ENCODE peak calls at places on chromosomes 4 and X, in ten cellular contexts. R is A549, E is HepG2, V is WTC11, C is endothelial cell of umbilical vein, H is K562, O is HCT116, X is SK-N-SH, Q is H1, W is GM12878. D is an unnamed sample.

GRCh38 chrX:119093991-119094741 is 21.4 kb downstream of the CT47C1 start:
- DNase-seq in W (no peak), O (no peak), C (no peak), X (no peak), V (no peak), Q (no peak), E (peak; percentile 3), H (no peak), R (no peak), D (no peak)

GRCh38 chrX:38860106-38861013 is 59.1 kb downstream of the MID1IP1 start:
- DNase-seq in O (no peak), W (no peak), X (no peak), R (no peak), Q (no peak), V (no peak), E (no peak), C (no peak), H (no peak), D (no peak)

GRCh38 chrX:34612036-34612435 is 45.0 kb downstream of the TMEM47 start:
- DNase-seq in E (no peak), V (no peak), X (no peak), R (no peak), W (no peak), H (no peak), O (no peak), C (peak; percentile 67), Q (no peak), D (no peak)

GRCh38 chrX:143632625-143633387 is 3.1 kb downstream of the SLITRK4 start:
- DNase-seq in W (no peak), R (no peak), Q (no peak), V (no peak), O (no peak), X (no peak), E (no peak), C (no peak), H (no peak), D (peak; percentile 47)

GRCh38 chrX:38105216-38105725 is 98.9 kb downstream of the SYTL5 start:
- DNase-seq in X (no peak), V (no peak), O (no peak), Q (no peak), R (no peak), E (no peak), H (peak; percentile 53), C (no peak), W (no peak), D (no peak)

GRCh38 chr4:100289980-100290379 is 99.7 kb upstream of the DDIT4L start:
- DNase-seq in C (peak; percentile 60), O (no peak), R (no peak), Q (no peak), V (no peak), H (no peak), W (no peak), E (no peak), X (no peak), D (no peak)

GRCh38 chr4:9762823-9763475 is 18.5 kb upstream of the DRD5 start:
- DNase-seq in E (peak; percentile 71), V (peak; percentile 58), O (peak; percentile 70), H (peak; percentile 64), C (peak; percentile 56), R (peak; percentile 17), Q (peak; percentile 67), W (peak; percentile 40), X (peak; percentile 59), D (peak; percentile 85)

GRCh38 chr4:168615294-168615693 is 118.4 kb downstream of the PALLD start:
- DNase-seq in V (no peak), C (no peak), W (no peak), H (no peak), E (no peak), R (no peak), X (no peak), O (no peak), Q (no peak), D (no peak)

GRCh38 chr4:176277162-176277904 is 8.3 kb upstream of the ASB5 start:
- DNase-seq in V (peak; percentile 65), Q (no peak), O (peak; percentile 39), R (peak; percentile 55), C (peak; percentile 44), W (no peak), H (peak; percentile 66), E (peak; percentile 39), X (peak; percentile 51), D (peak; percentile 22)

GRCh38 chrX:115233497-115234219 is at the start of gene LRCH2:
- DNase-seq in O (no peak), H (no peak), R (no peak), Q (peak; percentile 55), W (no peak), E (no peak), V (peak; percentile 39), X (peak; percentile 86), C (peak; percentile 47), D (no peak)

GRCh38 chr4:88962430-88962829 is 94.6 kb downstream of the FAM13A start:
- DNase-seq in E (no peak), O (no peak), X (no peak), W (no peak), C (no peak), V (no peak), Q (no peak), R (no peak), H (no peak), D (no peak)

GRCh38 chr4:88958080-88958479 is 98.9 kb downstream of the FAM13A start:
- DNase-seq in H (no peak), V (no peak), R (no peak), O (no peak), C (no peak), E (no peak), Q (no peak), W (no peak), X (no peak), D (no peak)

GRCh38 chr4:88957570-88957969 is 99.4 kb downstream of the FAM13A start:
- DNase-seq in R (no peak), C (no peak), V (no peak), Q (no peak), X (no peak), O (no peak), E (no peak), H (no peak), W (no peak), D (peak; percentile 31)

GRCh38 chr4:88963817-88964216 is 93.2 kb downstream of the FAM13A start:
- DNase-seq in Q (no peak), C (peak; percentile 31), E (no peak), V (no peak), H (no peak), O (no peak), W (no peak), R (peak; percentile 3), X (no peak), D (peak; percentile 1)

GRCh38 chr4:88960576-88960975 is 96.4 kb downstream of the FAM13A start:
- DNase-seq in O (no peak), R (no peak), V (no peak), Q (no peak), X (no peak), E (no peak), H (no peak), W (no peak), C (peak; percentile 60), D (peak; percentile 18)
- TF ChIP-seq MAX in O (no peak), R (no peak), V (no peak), Q (no peak), X (no peak), E (no peak), H (no peak), W (no peak), C (no peak), D (no peak)

DNA sequence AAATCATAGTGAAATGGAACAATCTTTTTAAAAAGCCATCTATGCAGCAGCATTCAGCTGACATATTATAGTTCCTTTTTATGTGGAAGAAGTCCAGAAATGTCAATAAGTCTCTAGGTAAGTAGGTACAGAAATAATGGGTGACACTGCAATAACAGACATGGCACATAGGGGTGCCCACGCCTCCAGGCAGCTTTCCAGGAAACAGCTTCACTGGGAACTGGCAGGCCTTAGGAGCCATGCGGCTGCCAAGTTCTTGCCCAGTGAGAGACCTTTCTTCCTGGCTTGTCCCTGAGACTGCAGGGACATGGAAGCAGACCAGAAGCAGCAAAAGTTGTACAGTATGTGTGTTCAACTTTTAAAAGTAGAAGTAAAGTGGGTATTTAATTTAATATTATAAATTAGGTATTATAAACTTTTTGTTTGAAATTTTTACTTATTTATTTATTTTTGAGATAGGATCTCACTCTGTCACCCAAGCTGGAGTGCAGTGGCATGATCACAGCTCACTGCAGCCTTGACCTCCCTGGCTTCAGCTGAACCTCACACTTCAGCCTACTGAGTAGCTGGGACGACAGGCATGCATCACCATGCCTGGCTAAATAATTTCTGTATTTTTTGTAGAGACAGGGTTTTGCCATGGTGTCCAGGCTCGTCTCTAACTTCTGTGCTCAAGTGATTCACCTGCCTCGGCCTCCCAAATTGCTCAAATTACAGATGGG is 12.1 kb upstream of the ETNPPL start:
- DNase-seq in R (no peak), H (no peak), O (peak; percentile 3), E (no peak), W (no peak), X (no peak), Q (no peak), C (peak; percentile 52), V (no peak), D (no peak)
- TF ChIP-seq CTCF in R (no peak), H (no peak), O (peak; percentile 10), E (no peak), W (no peak), X (no peak), Q (no peak), C (no peak), V (no peak), D (no peak)

GRCh38 chrX:100410083-100410590 is at the start of gene PCDH19:
- DNase-seq in Q (peak; percentile 60), H (no peak), V (peak; percentile 71), C (peak; percentile 54), O (no peak), E (no peak), X (peak; percentile 86), W (no peak), R (peak; percentile 49), D (no peak)

GRCh38 chrX:100409316-100410082 is 574 bp downstream of the PCDH19 start:
- DNase-seq in X (peak; percentile 30), C (no peak), V (peak; percentile 20), O (no peak), R (no peak), H (no peak), E (no peak), W (no peak), Q (no peak), D (no peak)

GRCh38 chrX:100411802-100412333 is 1.8 kb upstream of the PCDH19 start:
- DNase-seq in Q (no peak), C (no peak), W (no peak), V (no peak), E (no peak), R (no peak), O (no peak), X (no peak), H (no peak), D (no peak)

GRCh38 chrX:100410901-100411801 is 1.1 kb upstream of the PCDH19 start:
- DNase-seq in V (peak; percentile 16), X (peak; percentile 33), E (no peak), R (no peak), O (no peak), W (no peak), Q (peak; percentile 50), C (peak; percentile 7), H (no peak), D (no peak)

GRCh38 chrX:100413231-100413630 is 3.2 kb upstream of the PCDH19 start:
- DNase-seq in W (peak; percentile 2), E (peak; percentile 33), Q (no peak), X (peak; percentile 63), H (peak; percentile 44), O (no peak), V (no peak), C (peak; percentile 61), R (peak; percentile 33), D (peak; percentile 56)
- TF ChIP-seq MAX in W (no peak), E (no peak), Q (no peak), X (no peak), H (no peak), O (no peak), V (no peak), C (no peak), R (no peak), D (no peak)

GRCh38 chr4:164700471-164700870 is 53.5 kb upstream of the SMIM31 start:
- DNase-seq in R (peak; percentile 2), O (peak; percentile 56), X (peak; percentile 6), C (no peak), W (no peak), Q (peak; percentile 81), V (peak; percentile 66), E (peak; percentile 28), H (peak; percentile 44), D (peak; percentile 42)
- TF ChIP-seq CTCF in R (no peak), O (peak; percentile 68), X (peak; percentile 46), C (no peak), W (peak; percentile 44), Q (peak; percentile 84), V (peak; percentile 61), E (peak; percentile 62), H (peak; percentile 24), D (peak; percentile 46)